ENCODE peak calls at places on chromosomes 6 and 20, in four cellular contexts. H is upper lobe of right lung, F is astrocyte of the spinal cord, W is ascending aorta. J is an unnamed sample.

GRCh38 chr20:16922834-16923233 is 174.7 kb downstream of the OTOR start:
- DNase-seq in H (no peak), F (peak), W (no peak), J (no peak)

GRCh38 chr20:64049060-64049886 is at the start of gene SOX18:
- DNase-seq in H (no peak), F (no peak), W (no peak), J (no peak)

GRCh38 chr6:15474196-15474595 is 188.6 kb downstream of the DTNBP1 start:
- DNase-seq in H (no peak), F (no peak), W (no peak), J (no peak)

GRCh38 chr6:31407699-31408098 is 4.3 kb downstream of the MICA start:
- DNase-seq in H (no peak), F (peak), W (no peak), J (no peak)

GRCh38 chr6:13536796-13537526 is 37.4 kb upstream of the SIRT5 start:
- DNase-seq in H (no peak), F (peak), W (no peak), J (no peak)

GRCh38 chr20:13755809-13756208 is 28.9 kb downstream of the ESF1 start:
- DNase-seq in H (no peak), F (no peak), W (no peak), J (no peak)

GRCh38 chr20:44407402-44408184 is 52.1 kb downstream of the HNF4A start:
- DNase-seq in H (no peak), F (peak), W (no peak), J (no peak)

GRCh38 chr6:125262026-125263013 is 39.4 kb downstream of the HDDC2 start:
- DNase-seq in H (no peak), F (peak), W (peak), J (no peak)

GRCh38 chr20:21251278-21251677 is 51.9 kb upstream of the XRN2 start:
- DNase-seq in H (no peak), F (peak), W (no peak), J (no peak)

GRCh38 chr6:98894810-98895209 is 52.9 kb downstream of the FBXL4 start:
- DNase-seq in H (no peak), F (peak), W (no peak), J (no peak)

GRCh38 chr6:168319279-168320051 is at the start of gene DACT2:
- DNase-seq in H (no peak), F (no peak), W (no peak), J (no peak)

GRCh38 chr6:128204621-128205020 is 303.8 kb upstream of the THEMIS start:
- DNase-seq in H (no peak), F (peak), W (no peak), J (no peak)

GRCh38 chr6:39887692-39888450 is 46.4 kb downstream of the MOCS1 start:
- DNase-seq in H (peak), F (peak), W (peak), J (peak)

GRCh38 chr6:25250878-25251277 is 28.3 kb upstream of the CARMIL1 start:
- DNase-seq in H (no peak), F (peak), W (no peak), J (no peak)

GRCh38 chr6:14622878-14623542 is 505.4 kb downstream of the CD83 start:
- DNase-seq in H (no peak), F (no peak), W (no peak), J (no peak)

GRCh38 chr6:21500894-21501293 is 92.7 kb upstream of the SOX4 start:
- DNase-seq in H (no peak), F (no peak), W (no peak), J (no peak)

GRCh38 chr20:37245671-37246237 is 15.9 kb downstream of the GHRH start:
- DNase-seq in H (no peak), F (no peak), W (no peak), J (no peak)

GRCh38 chr20:37511605-37512275 is 9.3 kb upstream of the NNAT start:
- DNase-seq in H (no peak), F (peak), W (no peak), J (no peak)

GRCh38 chr20:6583134-6583738 is 184.2 kb upstream of the BMP2 start:
- DNase-seq in H (peak), F (peak), W (no peak), J (no peak)

GRCh38 chr6:163712569-163712966 is 298.1 kb downstream of the QKI start:
- DNase-seq in H (no peak), F (no peak), W (no peak), J (no peak)

GRCh38 chr6:84652356-84653026 is 111.9 kb downstream of the TBX18 start:
- DNase-seq in H (no peak), F (peak), W (no peak), J (no peak)

GRCh38 chr20:24289737-24290481 is 179.5 kb upstream of the SYNDIG1 start:
- DNase-seq in H (no peak), F (no peak), W (no peak), J (no peak)

GRCh38 chr6:38079537-38079936 is 260.0 kb downstream of the ZFAND3 start:
- DNase-seq in H (no peak), F (no peak), W (no peak), J (no peak)

GRCh38 chr6:168599118-168599494 is 158.1 kb downstream of the SMOC2 start:
- DNase-seq in H (no peak), F (no peak), W (no peak), J (no peak)

GRCh38 chr6:158220786-158221442 is 52.8 kb downstream of the GTF2H5 start:
- DNase-seq in H (peak), F (peak), W (peak), J (no peak)

GRCh38 chr20:3663031-3663701 is at the start of gene GFRA4:
- DNase-seq in H (peak), F (no peak), W (peak), J (no peak)

GRCh38 chr6:33822575-33823395 is 19.0 kb upstream of the MLN start:
- DNase-seq in H (no peak), F (no peak), W (no peak), J (no peak)

GRCh38 chr6:10531513-10531912 is 10.4 kb downstream of the GCNT2 start:
- DNase-seq in H (no peak), F (no peak), W (no peak), J (no peak)

GRCh38 chr6:48194596-48195295 is 83.7 kb upstream of the PTCHD4 start:
- DNase-seq in H (no peak), F (no peak), W (no peak), J (no peak)

GRCh38 chr6:167699141-167700036 is 127.3 kb upstream of the AFDN start:
- DNase-seq in H (peak), F (peak), W (peak), J (no peak)

GRCh38 chr6:69729870-69730449 is 66.8 kb downstream of the LMBRD1 start:
- DNase-seq in H (no peak), F (peak), W (no peak), J (no peak)

GRCh38 chr20:14518648-14519047 is 181.2 kb upstream of the FLRT3 start:
- DNase-seq in H (no peak), F (no peak), W (no peak), J (no peak)

GRCh38 chr6:43972179-43972914 is 154.9 kb downstream of the MRPL14 start:
- DNase-seq in H (no peak), F (no peak), W (peak), J (no peak)

GRCh38 chr20:10857362-10858070 is 183.7 kb upstream of the JAG1 start:
- DNase-seq in H (no peak), F (peak), W (peak), J (peak)

GRCh38 chr6:129774697-129775447 is 64.9 kb upstream of the ARHGAP18 start:
- DNase-seq in H (peak), F (peak), W (peak), J (peak)